ENCODE peak calls at places on chromosomes 4 and X, in eight cellular contexts. J is transverse colon; U is EL; W is stimulated activated naive CD8-positive, alpha-beta T cell treated with anti-CD3 and anti-CD28 coated beads, Interleukin-15, Interleukin-2, amounts not matched to agents 100 U/mL and 50 U/mL, for 24 hours; Q is stimulated activated CD4-positive, alpha-beta T cell treated with anti-CD3 and anti-CD28 coated beads, Interleukin-15, amount 100 ng/mL, for 1 hour; D is aorta; A is left ventricle myocardium superior; V is GM04504. X is an unnamed sample.

GRCh38 chrX:73647212-73647611 is 84.2 kb downstream of the CHIC1 start:
- DNase-seq in U (no peak), J (no peak), Q (no peak), D (no peak), V (no peak), W (no peak), A (no peak), X (no peak)

GRCh38 chrX:15495801-15496200 is 2.7 kb upstream of the PIR start:
- DNase-seq in D (no peak), Q (no peak), A (no peak), U (no peak), W (no peak), J (no peak), V (no peak), X (no peak)

GRCh38 chr4:78039678-78040077 is 17.4 kb upstream of the FRAS1 start:
- DNase-seq in D (no peak), V (no peak), A (no peak), Q (no peak), J (no peak), W (no peak), U (no peak), X (no peak)

GRCh38 chr4:59553063-59553738 is 1646.9 kb upstream of the ADGRL3 start:
- DNase-seq in D (no peak), U (peak; percentile 63), Q (no peak), A (no peak), W (no peak), V (peak; percentile 19), J (no peak), X (peak; percentile 17)

GRCh38 chr4:101171747-101172146 is 175.6 kb downstream of the PPP3CA start:
- DNase-seq in W (no peak), V (no peak), A (no peak), D (no peak), U (peak; percentile 55), Q (no peak), J (no peak), X (no peak)

GRCh38 chrX:66408507-66408906 is 230.4 kb downstream of the EDA2R start:
- DNase-seq in W (no peak), J (no peak), V (no peak), A (no peak), Q (no peak), U (no peak), D (no peak), X (peak; percentile 7)

GRCh38 chr4:23631255-23631950 is 258.4 kb downstream of the PPARGC1A start:
- DNase-seq in D (no peak), W (no peak), J (peak; percentile 14), U (no peak), Q (no peak), A (no peak), V (no peak), X (no peak)

GRCh38 chr4:168221298-168221697 is 97.3 kb downstream of the DDX60 start:
- DNase-seq in D (no peak), U (peak; percentile 83), J (no peak), V (peak; percentile 28), A (no peak), Q (no peak), W (no peak), X (no peak)

GRCh38 chr4:89929425-89930272 is 35.0 kb downstream of the MMRN1 start:
- DNase-seq in W (no peak), D (no peak), V (no peak), Q (no peak), A (no peak), J (no peak), U (no peak), X (peak; percentile 2)

GRCh38 chrX:13598877-13599276 is 29.5 kb downstream of the EGFL6 start:
- DNase-seq in U (peak; percentile 1), W (no peak), D (no peak), J (no peak), Q (no peak), V (no peak), A (no peak), X (no peak)

GRCh38 chr4:7324651-7325121 is 110.0 kb downstream of the PSAPL1 start:
- DNase-seq in D (peak; percentile 51), J (no peak), V (no peak), W (peak; percentile 6), Q (no peak), A (peak; percentile 10), U (no peak), X (no peak)

GRCh38 chrX:29661290-29661689 is 554.1 kb upstream of the MAGEB2 start:
- DNase-seq in W (no peak), Q (no peak), A (no peak), U (peak; percentile 24), J (no peak), V (no peak), D (no peak), X (no peak)

GRCh38 chrX:2395261-2395850 is 105.4 kb downstream of the DHRSX start:
- DNase-seq in A (no peak), W (no peak), J (no peak), D (no peak), V (no peak), Q (no peak), U (no peak), X (no peak)

GRCh38 chrX:10187421-10187820 is 30.6 kb downstream of the CLCN4 start:
- DNase-seq in Q (no peak), U (no peak), J (no peak), W (no peak), D (no peak), V (no peak), A (no peak), X (no peak)

GRCh38 chr4:139223682-139224317 is 46.8 kb upstream of the ELF2 start:
- DNase-seq in U (peak; percentile 64), A (peak; percentile 71), V (peak; percentile 32), D (no peak), W (peak; percentile 9), Q (no peak), J (no peak), X (no peak)

GRCh38 chr4:40486534-40486933 is 143.1 kb downstream of the RBM47 start:
- DNase-seq in A (no peak), V (peak; percentile 29), Q (no peak), J (no peak), W (no peak), D (no peak), U (peak; percentile 50), X (no peak)

GRCh38 chr4:8453957-8454356 is 13.4 kb downstream of the TRMT44 start:
- DNase-seq in V (no peak), U (no peak), D (no peak), W (no peak), Q (no peak), A (no peak), J (no peak), X (no peak)

GRCh38 chrX:53184836-53185235 is 40.2 kb downstream of the KDM5C start:
- DNase-seq in J (no peak), A (no peak), Q (no peak), W (no peak), U (peak; percentile 68), D (no peak), V (peak; percentile 18), X (no peak)

GRCh38 chr4:17504081-17504480 is 7.8 kb downstream of the QDPR start:
- DNase-seq in U (no peak), D (no peak), V (no peak), Q (no peak), A (no peak), J (no peak), W (no peak), X (no peak)

GRCh38 chrX:152072236-152072635 is 66.1 kb downstream of the MAGEA10 start:
- DNase-seq in V (peak; percentile 44), A (no peak), W (no peak), D (peak; percentile 48), Q (no peak), U (peak; percentile 69), J (no peak), X (no peak)

GRCh38 chr4:145538636-145539035 is 57.0 kb downstream of the SMAD1 start:
- DNase-seq in W (no peak), D (no peak), A (no peak), Q (no peak), J (no peak), V (no peak), U (no peak), X (no peak)

GRCh38 chrX:20420058-20420457 is 153.3 kb upstream of the RPS6KA3 start:
- DNase-seq in A (no peak), Q (no peak), V (no peak), J (no peak), W (no peak), U (no peak), D (no peak), X (no peak)

GRCh38 chr4:156293657-156294297 is 340.1 kb upstream of the CTSO start:
- DNase-seq in W (no peak), A (no peak), D (no peak), J (no peak), Q (no peak), U (peak; percentile 89), V (no peak), X (no peak)

GRCh38 chr4:153372967-153373562 is 28.6 kb downstream of the MND1 start:
- DNase-seq in A (no peak), W (no peak), Q (no peak), U (no peak), V (no peak), D (no peak), J (no peak), X (no peak)